ENCODE peak calls at places on chromosomes 12 and 14, in four cellular contexts. F, H, Z and W are unnamed samples. For H3K4me1 and H3K36me3, the result is how much of the 10 kb centered on the place peaks cover.

GRCh38 chr12:45490232-45490881 is 239.1 kb upstream of the ARID2 start:
- DNase-seq in H (no peak), Z (no peak), F (no peak), W (no peak)

GRCh38 chr14:80570930-80571298 is 359.6 kb upstream of the DIO2 start:
- DNase-seq in H (peak), Z (no peak), F (no peak), W (no peak)

GRCh38 chr12:91432079-91432478 is 249.5 kb upstream of the DCN start:
- DNase-seq in Z (peak), F (no peak), H (no peak), W (no peak)

GRCh38 chr12:22625671-22626251 is 790 bp downstream of the ETNK1 start:
- DNase-seq in F (no peak), H (peak), Z (peak), W (peak)

GRCh38 chr14:61253064-61253753 is 27.9 kb downstream of the TMEM30B start:
- DNase-seq in H (no peak), F (no peak), Z (no peak), W (no peak)

GRCh38 chr12:74889073-74889472 is 320.6 kb downstream of the KCNC2 start:
- DNase-seq in Z (no peak), F (no peak), H (no peak), W (no peak)

GRCh38 chr12:47988073-47989022 is 15.9 kb downstream of the COL2A1 start:
- DNase-seq in H (no peak), Z (peak), F (no peak), W (no peak)

GRCh38 chr12:108069766-108070165 is 59.3 kb upstream of the WSCD2 start:
- DNase-seq in F (no peak), Z (no peak), H (no peak), W (no peak)

GRCh38 chr14:29865299-29865698 is 62.3 kb downstream of the PRKD1 start:
- DNase-seq in F (no peak), Z (peak), H (no peak), W (no peak)

GRCh38 chr12:58443981-58444371 is 476.3 kb downstream of the LRIG3 start:
- DNase-seq in F (no peak), Z (peak), H (no peak), W (no peak)

GRCh38 chr12:86193931-86194330 is 62.3 kb downstream of the MGAT4C start:
- DNase-seq in H (no peak), F (no peak), Z (peak), W (no peak)

GRCh38 chr14:94041551-94042346 is 15.6 kb downstream of the OTUB2 start:
- DNase-seq in H (no peak), F (no peak), Z (peak), W (peak)

GRCh38 chr14:83217492-83217891 is 1683.8 kb upstream of the SEL1L start:
- DNase-seq in F (no peak), Z (peak), H (no peak), W (no peak)

GRCh38 chr14:23294734-23295561 is 7.7 kb downstream of the PPP1R3E start:
- DNase-seq in F (peak), Z (peak), H (peak), W (no peak)

GRCh38 chr12:124194521-124195225 is 100.2 kb upstream of the RFLNA start:
- DNase-seq in H (peak), Z (no peak), F (no peak), W (no peak)

GRCh38 chr12:85138833-85139232 is 102.7 kb downstream of the LRRIQ1 start:
- DNase-seq in Z (peak), F (no peak), H (no peak), W (no peak)

GRCh38 chr12:113812431-113813228 is 153.5 kb downstream of the RBM19 start:
- DNase-seq in H (no peak), F (peak), Z (no peak), W (no peak)

GRCh38 chr12:19654630-19655384 is 215.5 kb downstream of the AEBP2 start:
- DNase-seq in F (no peak), H (no peak), Z (peak), W (no peak)

GRCh38 chr12:65952737-65953209 is 128.5 kb downstream of the HMGA2 start:
- DNase-seq in F (no peak), Z (peak), H (no peak), W (no peak)

GRCh38 chr14:31895206-31895605 is 181.9 kb upstream of the ARHGAP5 start:
- DNase-seq in F (no peak), Z (peak), H (no peak), W (no peak)

GRCh38 chr12:20369164-20370000 is 1.0 kb downstream of the PDE3A start:
- DNase-seq in H (peak), Z (peak), F (peak), W (peak)

GRCh38 chr12:127690161-127690560 is 576.8 kb upstream of the TMEM132C start:
- DNase-seq in H (no peak), Z (no peak), F (no peak), W (no peak)
- TF ChIP-seq CTCF in H (no peak), Z (no peak), F (no peak), W (no peak)

GRCh38 chr14:88310021-88310420 is 13.0 kb downstream of the KCNK10 start:
- DNase-seq in F (no peak), H (no peak), Z (no peak), W (no peak)
- H3K4me1 ChIP-seq in F (under half), H (under half), Z (under half), W (under half)

GRCh38 chr14:60151715-60152114 is 13.5 kb downstream of the DHRS7 start:
- DNase-seq in F (peak), Z (peak), H (peak), W (peak)
- H3K36me3 ChIP-seq in F (half or more), Z (under half), H (under half), W (half or more)

GRCh38 chr12:122190842-122191668 is 8.1 kb downstream of the LRRC43 start:
- DNase-seq in F (peak), H (peak), Z (peak), W (peak)
- TF ChIP-seq CTCF in F (peak), H (peak), Z (peak), W (peak)

DNA sequence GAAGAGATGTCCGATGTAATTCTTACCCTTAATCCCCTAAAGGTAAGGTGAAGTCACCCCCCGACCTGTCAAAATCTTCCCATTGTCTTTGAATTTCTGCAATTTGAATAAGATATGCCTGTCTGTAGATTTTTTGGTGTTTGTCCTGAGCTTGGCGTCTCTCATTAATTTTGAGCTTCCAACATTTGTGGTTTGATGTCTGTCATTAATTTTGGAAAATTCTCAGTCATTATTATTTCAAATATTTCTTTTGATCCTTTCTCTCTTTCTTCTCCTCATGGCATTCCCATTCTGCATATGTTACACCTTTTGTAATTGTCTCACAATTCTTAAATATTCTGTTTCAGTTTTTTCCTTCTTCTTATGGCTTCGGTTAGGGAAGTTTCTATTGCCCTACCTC is 60.1 kb downstream of the EPS8 start:
- DNase-seq in H (no peak), Z (no peak), F (no peak), W (no peak)
- H3K4me1 ChIP-seq in H (under half), Z (under half), F (under half), W (under half)

DNA sequence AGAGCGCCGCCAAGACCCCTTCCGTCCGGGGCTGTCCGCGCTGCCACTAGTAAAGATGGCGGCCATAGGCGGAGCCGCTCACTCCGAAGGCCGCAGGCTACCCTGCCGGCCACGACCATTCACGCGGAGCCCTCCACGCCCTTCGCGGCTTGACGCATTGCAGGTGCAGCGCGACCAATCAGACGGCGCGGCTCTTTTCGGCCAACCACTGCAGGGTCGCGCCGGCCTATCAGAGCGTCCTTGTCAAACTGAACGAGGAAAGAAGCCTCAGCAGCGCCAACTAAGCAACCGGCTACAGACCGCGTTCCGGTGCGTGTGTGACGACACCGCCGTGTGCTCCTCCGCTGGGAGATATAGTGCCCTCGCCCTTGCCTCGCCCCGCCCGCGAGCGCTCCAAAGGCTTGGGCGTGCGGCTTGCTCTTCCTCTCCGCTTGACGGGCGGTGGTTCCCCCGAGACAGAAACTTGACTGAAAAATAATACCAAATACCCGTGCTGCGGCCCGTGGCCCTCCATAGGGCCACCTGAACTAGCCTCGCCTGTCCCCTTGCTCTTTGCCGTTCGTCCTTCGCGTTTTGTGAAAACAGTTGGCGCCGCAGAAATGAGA is 13.6 kb upstream of the CALM1 start:
- DNase-seq in H (peak), Z (peak), F (peak), W (peak)
- H3K36me3 ChIP-seq in H (under half), Z (under half), F (under half), W (under half)

GRCh38 chr14:70189678-70190077 is 927 bp upstream of the SLC8A3 start:
- DNase-seq in H (no peak), F (no peak), Z (no peak), W (no peak)
- TF ChIP-seq CTCF in H (no peak), F (no peak), Z (no peak), W (no peak)

GRCh38 chr14:52069617-52070431 is 965 bp upstream of the NID2 start:
- DNase-seq in F (no peak), H (no peak), Z (peak), W (no peak)
- H3K4me1 ChIP-seq in F (under half), H (under half), Z (under half), W (half or more)

GRCh38 chr12:57031228-57031670 is 14.9 kb upstream of the TAC3 start:
- DNase-seq in Z (no peak), F (no peak), H (no peak), W (no peak)
- H3K36me3 ChIP-seq in Z (under half), F (under half), H (under half), W (under half)

GRCh38 chr12:79168687-79169086 is 304.1 kb downstream of the SYT1 start:
- DNase-seq in H (no peak), Z (no peak), F (no peak), W (no peak)

GRCh38 chr12:79174656-79175055 is 310.1 kb downstream of the SYT1 start:
- DNase-seq in F (no peak), H (no peak), Z (peak), W (no peak)
- TF ChIP-seq CTCF in F (no peak), H (peak), Z (peak), W (peak)